ENCODE peak calls at places on chromosomes 6 and 20, in eight cellular contexts. One of them, this sample, is unnamed.

GRCh38 chr6:43733471-43734293 is 36.3 kb upstream of the VEGFA start:
- DNase-seq in A673: no peak
- DNase-seq in uterus: no peak
- DNase-seq in CD8-positive, alpha-beta T cell: no peak
- DNase-seq in CD4-positive, CD25-positive, alpha-beta regulatory T cell: no peak
- DNase-seq in SK-N-SH: no peak
- DNase-seq in HFF-Myc: no peak
- DNase-seq in epithelial cell of esophagus: peak; percentile 81
- DNase-seq in this sample: no peak

GRCh38 chr20:41340327-41341055 is at the start of gene LPIN3:
- DNase-seq in A673: peak; percentile 89
- DNase-seq in uterus: peak; percentile 91
- DNase-seq in CD8-positive, alpha-beta T cell: no peak
- DNase-seq in CD4-positive, CD25-positive, alpha-beta regulatory T cell: peak; percentile 23
- DNase-seq in SK-N-SH: peak; percentile 84
- DNase-seq in HFF-Myc: peak; percentile 78
- DNase-seq in epithelial cell of esophagus: peak; percentile 96
- DNase-seq in this sample: no peak

GRCh38 chr6:63543001-63543400 is 29.3 kb upstream of the LOC128125822 start:
- DNase-seq in A673: no peak
- DNase-seq in uterus: no peak
- DNase-seq in CD8-positive, alpha-beta T cell: no peak
- DNase-seq in CD4-positive, CD25-positive, alpha-beta regulatory T cell: no peak
- DNase-seq in SK-N-SH: no peak
- DNase-seq in HFF-Myc: no peak
- DNase-seq in epithelial cell of esophagus: no peak
- DNase-seq in this sample: no peak

GRCh38 chr6:135411339-135411738 is 86.2 kb downstream of the AHI1 start:
- DNase-seq in A673: no peak
- DNase-seq in uterus: no peak
- DNase-seq in CD8-positive, alpha-beta T cell: no peak
- DNase-seq in CD4-positive, CD25-positive, alpha-beta regulatory T cell: no peak
- DNase-seq in SK-N-SH: no peak
- DNase-seq in HFF-Myc: no peak
- DNase-seq in epithelial cell of esophagus: peak; percentile 27
- DNase-seq in this sample: no peak

GRCh38 chr6:35044145-35044745 is 96.9 kb downstream of the TCP11 start:
- DNase-seq in A673: peak; percentile 96
- DNase-seq in uterus: no peak
- DNase-seq in CD8-positive, alpha-beta T cell: no peak
- DNase-seq in CD4-positive, CD25-positive, alpha-beta regulatory T cell: no peak
- DNase-seq in SK-N-SH: no peak
- DNase-seq in HFF-Myc: no peak
- DNase-seq in epithelial cell of esophagus: peak; percentile 57
- DNase-seq in this sample: no peak

GRCh38 chr6:27139753-27140522 is 107.6 kb upstream of the PRSS16 start:
- DNase-seq in A673: peak; percentile 54
- DNase-seq in uterus: no peak
- DNase-seq in CD8-positive, alpha-beta T cell: no peak
- DNase-seq in CD4-positive, CD25-positive, alpha-beta regulatory T cell: no peak
- DNase-seq in SK-N-SH: no peak
- DNase-seq in HFF-Myc: no peak
- DNase-seq in epithelial cell of esophagus: no peak
- DNase-seq in this sample: no peak

GRCh38 chr6:84623956-84624680 is 140.3 kb downstream of the TBX18 start:
- DNase-seq in A673: no peak
- DNase-seq in uterus: no peak
- DNase-seq in CD8-positive, alpha-beta T cell: no peak
- DNase-seq in CD4-positive, CD25-positive, alpha-beta regulatory T cell: no peak
- DNase-seq in SK-N-SH: no peak
- DNase-seq in HFF-Myc: no peak
- DNase-seq in epithelial cell of esophagus: peak; percentile 75
- DNase-seq in this sample: peak; percentile 87

GRCh38 chr20:61419501-61419900 is 167.4 kb downstream of the CDH4 start:
- DNase-seq in A673: no peak
- DNase-seq in uterus: no peak
- DNase-seq in CD8-positive, alpha-beta T cell: no peak
- DNase-seq in CD4-positive, CD25-positive, alpha-beta regulatory T cell: no peak
- DNase-seq in SK-N-SH: no peak
- DNase-seq in HFF-Myc: no peak
- DNase-seq in epithelial cell of esophagus: no peak
- DNase-seq in this sample: no peak

GRCh38 chr20:47855799-47856198 is 70.5 kb upstream of the SULF2 start:
- DNase-seq in A673: no peak
- DNase-seq in uterus: no peak
- DNase-seq in CD8-positive, alpha-beta T cell: no peak
- DNase-seq in CD4-positive, CD25-positive, alpha-beta regulatory T cell: no peak
- DNase-seq in SK-N-SH: no peak
- DNase-seq in HFF-Myc: no peak
- DNase-seq in epithelial cell of esophagus: no peak
- DNase-seq in this sample: no peak

GRCh38 chr20:21521596-21522478 is 8.0 kb upstream of the NKX2-2 start:
- DNase-seq in A673: peak; percentile 66
- DNase-seq in uterus: no peak
- DNase-seq in CD8-positive, alpha-beta T cell: no peak
- DNase-seq in CD4-positive, CD25-positive, alpha-beta regulatory T cell: no peak
- DNase-seq in SK-N-SH: peak; percentile 30
- DNase-seq in HFF-Myc: no peak
- DNase-seq in epithelial cell of esophagus: no peak
- DNase-seq in this sample: no peak

GRCh38 chr6:166643907-166644590 is 17.0 kb upstream of the RPS6KA2 start:
- DNase-seq in A673: no peak
- DNase-seq in uterus: no peak
- DNase-seq in CD8-positive, alpha-beta T cell: no peak
- DNase-seq in CD4-positive, CD25-positive, alpha-beta regulatory T cell: no peak
- DNase-seq in SK-N-SH: no peak
- DNase-seq in HFF-Myc: no peak
- DNase-seq in epithelial cell of esophagus: no peak
- DNase-seq in this sample: no peak

GRCh38 chr20:43832096-43832816 is 82.4 kb upstream of the TOX2 start:
- DNase-seq in A673: no peak
- DNase-seq in uterus: no peak
- DNase-seq in CD8-positive, alpha-beta T cell: no peak
- DNase-seq in CD4-positive, CD25-positive, alpha-beta regulatory T cell: no peak
- DNase-seq in SK-N-SH: no peak
- DNase-seq in HFF-Myc: no peak
- DNase-seq in epithelial cell of esophagus: no peak
- DNase-seq in this sample: no peak

GRCh38 chr6:55729665-55730064 is 145.7 kb downstream of the BMP5 start:
- DNase-seq in A673: no peak
- DNase-seq in uterus: no peak
- DNase-seq in CD8-positive, alpha-beta T cell: no peak
- DNase-seq in CD4-positive, CD25-positive, alpha-beta regulatory T cell: no peak
- DNase-seq in SK-N-SH: no peak
- DNase-seq in HFF-Myc: no peak
- DNase-seq in epithelial cell of esophagus: no peak
- DNase-seq in this sample: no peak

GRCh38 chr6:89146748-89147715 is 1.2 kb downstream of the PM20D2 start:
- DNase-seq in A673: peak; percentile 39
- DNase-seq in uterus: no peak
- DNase-seq in CD8-positive, alpha-beta T cell: no peak
- DNase-seq in CD4-positive, CD25-positive, alpha-beta regulatory T cell: no peak
- DNase-seq in SK-N-SH: no peak
- DNase-seq in HFF-Myc: peak; percentile 12
- DNase-seq in epithelial cell of esophagus: peak; percentile 39
- DNase-seq in this sample: no peak

GRCh38 chr6:27866370-27867050 is 45.7 kb downstream of the OR2B2 start:
- DNase-seq in A673: peak; percentile 90
- DNase-seq in uterus: no peak
- DNase-seq in CD8-positive, alpha-beta T cell: peak; percentile 20
- DNase-seq in CD4-positive, CD25-positive, alpha-beta regulatory T cell: peak; percentile 84
- DNase-seq in SK-N-SH: peak; percentile 62
- DNase-seq in HFF-Myc: peak; percentile 66
- DNase-seq in epithelial cell of esophagus: peak; percentile 67
- DNase-seq in this sample: no peak

GRCh38 chr20:45545754-45546453 is 1.3 kb downstream of the EPPIN start:
- DNase-seq in A673: peak; percentile 28
- DNase-seq in uterus: no peak
- DNase-seq in CD8-positive, alpha-beta T cell: no peak
- DNase-seq in CD4-positive, CD25-positive, alpha-beta regulatory T cell: no peak
- DNase-seq in SK-N-SH: peak; percentile 10
- DNase-seq in HFF-Myc: peak; percentile 7
- DNase-seq in epithelial cell of esophagus: peak; percentile 44
- DNase-seq in this sample: peak; percentile 7

GRCh38 chr6:5036309-5036708 is 32.5 kb upstream of the RPP40 start:
- DNase-seq in A673: peak; percentile 67
- DNase-seq in uterus: no peak
- DNase-seq in CD8-positive, alpha-beta T cell: no peak
- DNase-seq in CD4-positive, CD25-positive, alpha-beta regulatory T cell: no peak
- DNase-seq in SK-N-SH: no peak
- DNase-seq in HFF-Myc: no peak
- DNase-seq in epithelial cell of esophagus: peak; percentile 80
- DNase-seq in this sample: no peak

GRCh38 chr6:45703041-45703739 is 312.5 kb downstream of the CLIC5 start:
- DNase-seq in A673: no peak
- DNase-seq in uterus: no peak
- DNase-seq in CD8-positive, alpha-beta T cell: no peak
- DNase-seq in CD4-positive, CD25-positive, alpha-beta regulatory T cell: no peak
- DNase-seq in SK-N-SH: no peak
- DNase-seq in HFF-Myc: peak; percentile 36
- DNase-seq in epithelial cell of esophagus: peak; percentile 53
- DNase-seq in this sample: no peak

GRCh38 chr6:37741757-37742400 is 44.2 kb upstream of the MDGA1 start:
- DNase-seq in A673: peak; percentile 41
- DNase-seq in uterus: no peak
- DNase-seq in CD8-positive, alpha-beta T cell: no peak
- DNase-seq in CD4-positive, CD25-positive, alpha-beta regulatory T cell: no peak
- DNase-seq in SK-N-SH: peak; percentile 50
- DNase-seq in HFF-Myc: no peak
- DNase-seq in epithelial cell of esophagus: peak; percentile 28
- DNase-seq in this sample: no peak

GRCh38 chr20:24507182-24507853 is 37.9 kb downstream of the SYNDIG1 start:
- DNase-seq in A673: no peak
- DNase-seq in uterus: no peak
- DNase-seq in CD8-positive, alpha-beta T cell: no peak
- DNase-seq in CD4-positive, CD25-positive, alpha-beta regulatory T cell: no peak
- DNase-seq in SK-N-SH: no peak
- DNase-seq in HFF-Myc: no peak
- DNase-seq in epithelial cell of esophagus: peak; percentile 48
- DNase-seq in this sample: no peak

GRCh38 chr6:107491791-107492674 is 2.1 kb downstream of the SOBP start:
- DNase-seq in A673: no peak
- DNase-seq in uterus: peak; percentile 27
- DNase-seq in CD8-positive, alpha-beta T cell: no peak
- DNase-seq in CD4-positive, CD25-positive, alpha-beta regulatory T cell: no peak
- DNase-seq in SK-N-SH: no peak
- DNase-seq in HFF-Myc: no peak
- DNase-seq in epithelial cell of esophagus: no peak
- DNase-seq in this sample: peak; percentile 63
- H3K4me3 ChIP-seq in A673: peak overlapping the region; percentile 68
- H3K4me3 ChIP-seq in uterus: peak overlapping the region; percentile 63
- H3K4me3 ChIP-seq in CD8-positive, alpha-beta T cell: no peak overlapping the region
- H3K4me3 ChIP-seq in CD4-positive, CD25-positive, alpha-beta regulatory T cell: no peak overlapping the region
- H3K4me3 ChIP-seq in SK-N-SH: peak overlapping the region; percentile 77
- H3K4me3 ChIP-seq in HFF-Myc: peak overlapping the region; percentile 69
- H3K4me3 ChIP-seq in epithelial cell of esophagus: no peak overlapping the region
- H3K4me3 ChIP-seq in this sample: peak overlapping the region; percentile 70

DNA sequence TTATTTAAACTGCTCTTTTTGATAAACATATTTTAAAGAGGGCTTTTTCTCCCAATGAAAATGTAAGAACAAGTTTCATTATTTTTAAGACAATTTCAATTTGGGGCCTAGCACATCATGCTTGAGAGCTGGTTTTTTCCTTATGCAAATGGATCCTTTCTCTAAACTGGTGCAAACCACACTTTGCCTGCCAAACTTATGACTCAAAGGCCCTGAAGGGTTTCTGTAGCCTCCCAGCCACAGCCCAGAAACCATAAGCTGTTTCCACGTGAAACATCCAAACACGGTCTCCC is 451 bp upstream of the HSF2 start:
- DNase-seq in A673: no peak
- DNase-seq in uterus: no peak
- DNase-seq in CD8-positive, alpha-beta T cell: no peak
- DNase-seq in CD4-positive, CD25-positive, alpha-beta regulatory T cell: no peak
- DNase-seq in SK-N-SH: no peak
- DNase-seq in HFF-Myc: no peak
- DNase-seq in epithelial cell of esophagus: no peak
- DNase-seq in this sample: no peak
- H3K4me3 ChIP-seq in A673: peak overlapping the region; percentile 99
- H3K4me3 ChIP-seq in uterus: no peak overlapping the region
- H3K4me3 ChIP-seq in CD8-positive, alpha-beta T cell: peak overlapping the region; percentile 13
- H3K4me3 ChIP-seq in CD4-positive, CD25-positive, alpha-beta regulatory T cell: peak overlapping the region; percentile 72
- H3K4me3 ChIP-seq in SK-N-SH: peak overlapping the region; percentile 45
- H3K4me3 ChIP-seq in HFF-Myc: no peak overlapping the region
- H3K4me3 ChIP-seq in epithelial cell of esophagus: no peak overlapping the region
- H3K4me3 ChIP-seq in this sample: peak overlapping the region; percentile 27

GRCh38 chr6:16217156-16217721 is 21.1 kb upstream of the GMPR start:
- DNase-seq in A673: no peak
- DNase-seq in uterus: no peak
- DNase-seq in CD8-positive, alpha-beta T cell: no peak
- DNase-seq in CD4-positive, CD25-positive, alpha-beta regulatory T cell: no peak
- DNase-seq in SK-N-SH: no peak
- DNase-seq in HFF-Myc: no peak
- DNase-seq in epithelial cell of esophagus: no peak
- DNase-seq in this sample: no peak

GRCh38 chr6:16212276-16212675 is 26.1 kb upstream of the GMPR start:
- DNase-seq in A673: no peak
- DNase-seq in uterus: no peak
- DNase-seq in CD8-positive, alpha-beta T cell: no peak
- DNase-seq in CD4-positive, CD25-positive, alpha-beta regulatory T cell: no peak
- DNase-seq in SK-N-SH: no peak
- DNase-seq in HFF-Myc: no peak
- DNase-seq in epithelial cell of esophagus: no peak
- DNase-seq in this sample: no peak

GRCh38 chr6:16216501-16217155 is 21.8 kb upstream of the GMPR start:
- DNase-seq in A673: no peak
- DNase-seq in uterus: no peak
- DNase-seq in CD8-positive, alpha-beta T cell: no peak
- DNase-seq in CD4-positive, CD25-positive, alpha-beta regulatory T cell: no peak
- DNase-seq in SK-N-SH: no peak
- DNase-seq in HFF-Myc: no peak
- DNase-seq in epithelial cell of esophagus: no peak
- DNase-seq in this sample: no peak
- H3K4me3 ChIP-seq in A673: no peak overlapping the region
- H3K4me3 ChIP-seq in uterus: no peak overlapping the region
- H3K4me3 ChIP-seq in CD8-positive, alpha-beta T cell: no peak overlapping the region
- H3K4me3 ChIP-seq in CD4-positive, CD25-positive, alpha-beta regulatory T cell: no peak overlapping the region
- H3K4me3 ChIP-seq in SK-N-SH: no peak overlapping the region
- H3K4me3 ChIP-seq in HFF-Myc: no peak overlapping the region
- H3K4me3 ChIP-seq in epithelial cell of esophagus: no peak overlapping the region
- H3K4me3 ChIP-seq in this sample: peak overlapping the region; percentile 9

GRCh38 chr6:70957284-70957617 is 391 bp upstream of the B3GAT2 start:
- DNase-seq in A673: no peak
- DNase-seq in uterus: no peak
- DNase-seq in CD8-positive, alpha-beta T cell: no peak
- DNase-seq in CD4-positive, CD25-positive, alpha-beta regulatory T cell: no peak
- DNase-seq in SK-N-SH: no peak
- DNase-seq in HFF-Myc: no peak
- DNase-seq in epithelial cell of esophagus: no peak
- DNase-seq in this sample: no peak
- H3K4me3 ChIP-seq in A673: peak overlapping the region; percentile 45
- H3K4me3 ChIP-seq in uterus: peak overlapping the region; percentile 25
- H3K4me3 ChIP-seq in CD8-positive, alpha-beta T cell: peak overlapping the region; percentile 72
- H3K4me3 ChIP-seq in CD4-positive, CD25-positive, alpha-beta regulatory T cell: no peak overlapping the region
- H3K4me3 ChIP-seq in SK-N-SH: peak overlapping the region; percentile 67
- H3K4me3 ChIP-seq in HFF-Myc: peak overlapping the region; percentile 35
- H3K4me3 ChIP-seq in epithelial cell of esophagus: no peak overlapping the region
- H3K4me3 ChIP-seq in this sample: peak overlapping the region; percentile 52